ENCODE peak calls at places on chromosomes 2 and 18, in seven cellular contexts. R is fibroblast of mammary gland, W is lower leg skin, Q is brain microvascular endothelial cell, I is right lobe of liver, K is AG09319, D is heart right ventricle. M is an unnamed sample.

GRCh38 chr2:20091305-20091991 is 40.0 kb upstream of the LAPTM4A start:
- DNase-seq in D (peak), W (peak), K (peak), R (peak), I (no peak), Q (peak), M (no peak)

GRCh38 chr2:234476766-234477165 is 20.1 kb downstream of the ARL4C start:
- DNase-seq in R (no peak), K (no peak), I (no peak), Q (no peak), D (no peak), W (no peak), M (no peak)

GRCh38 chr2:119523959-119524694 is at the start of gene SCTR:
- DNase-seq in D (no peak), R (no peak), K (no peak), I (no peak), W (peak), Q (no peak), M (no peak)

GRCh38 chr2:133606616-133607015 is 38.4 kb upstream of the NCKAP5 start:
- DNase-seq in Q (no peak), I (no peak), R (no peak), K (no peak), W (no peak), D (no peak), M (no peak)

GRCh38 chr2:98477036-98477435 is 32.4 kb downstream of the INPP4A start:
- DNase-seq in I (no peak), R (no peak), K (no peak), D (no peak), W (no peak), Q (no peak), M (no peak)

GRCh38 chr2:32832821-32833220 is 113.9 kb upstream of the LTBP1 start:
- DNase-seq in D (no peak), Q (peak), I (no peak), W (no peak), R (peak), K (no peak), M (no peak)

GRCh38 chr2:132692816-132693215 is 22.8 kb upstream of the LYPD1 start:
- DNase-seq in I (no peak), Q (no peak), K (peak), R (no peak), D (no peak), W (no peak), M (no peak)

GRCh38 chr2:239502430-239503221 is 101.8 kb upstream of the HDAC4 start:
- DNase-seq in I (peak), Q (no peak), W (no peak), D (no peak), R (no peak), K (no peak), M (no peak)

GRCh38 chr2:216572582-216573578 is 60.3 kb upstream of the IGFBP2 start:
- DNase-seq in Q (no peak), D (peak), I (peak), K (no peak), W (peak), R (peak), M (no peak)

GRCh38 chr2:150135223-150135883 is 352.1 kb downstream of the RND3 start:
- DNase-seq in D (no peak), K (no peak), R (no peak), Q (no peak), I (peak), W (no peak), M (no peak)

GRCh38 chr18:30920356-30920755 is 122.2 kb downstream of the DSC3 start:
- DNase-seq in K (no peak), D (no peak), I (no peak), W (no peak), R (no peak), Q (no peak), M (no peak)

GRCh38 chr2:67394734-67395133 is 2.4 kb upstream of the ETAA1 start:
- DNase-seq in W (no peak), K (no peak), Q (peak), I (no peak), D (no peak), R (peak), M (no peak)

GRCh38 chr2:16180631-16181030 is 240.3 kb downstream of the MYCN start:
- DNase-seq in W (peak), I (no peak), R (no peak), K (no peak), D (no peak), Q (no peak), M (no peak)

GRCh38 chr2:144459937-144460336 is 60.0 kb downstream of the ZEB2 start:
- DNase-seq in K (no peak), W (no peak), R (peak), I (no peak), Q (peak), D (no peak), M (no peak)

GRCh38 chr18:24403076-24403475 is 5.5 kb upstream of the OSBPL1A start:
- DNase-seq in K (no peak), D (no peak), I (no peak), W (no peak), Q (no peak), R (no peak), M (no peak)

GRCh38 chr2:106296182-106296815 is 102.2 kb upstream of the UXS1 start:
- DNase-seq in W (no peak), I (no peak), D (no peak), K (no peak), R (peak), Q (no peak), M (no peak)

GRCh38 chr2:11073791-11074190 is 81.5 kb upstream of the SLC66A3 start:
- DNase-seq in Q (no peak), R (peak), K (no peak), I (no peak), D (no peak), W (peak), M (no peak)

GRCh38 chr2:220670461-220670979 is 901.6 kb downstream of the EPHA4 start:
- DNase-seq in R (no peak), K (no peak), I (no peak), D (no peak), W (no peak), Q (no peak), M (no peak)

GRCh38 chr2:232897971-232898408 is 27.9 kb downstream of the SNORC start:
- DNase-seq in I (no peak), K (no peak), W (peak), D (no peak), Q (no peak), R (no peak), M (no peak)

GRCh38 chr2:62071760-62072680 is 123.9 kb upstream of the B3GNT2 start:
- DNase-seq in K (no peak), I (no peak), R (no peak), D (no peak), W (no peak), Q (no peak), M (no peak)

GRCh38 chr2:233165895-233166661 is 85.4 kb upstream of the ATG16L1 start:
- DNase-seq in R (peak), I (peak), Q (peak), D (peak), W (peak), K (no peak), M (no peak)

GRCh38 chr18:712401-713134 is at the start of gene ENOSF1:
- DNase-seq in R (peak), W (peak), D (peak), I (peak), Q (peak), K (peak), M (no peak)

GRCh38 chr18:21112543-21113105 is 1.0 kb upstream of the ROCK1 start:
- DNase-seq in K (no peak), R (peak), D (no peak), W (no peak), Q (no peak), I (no peak), M (no peak)

DNA sequence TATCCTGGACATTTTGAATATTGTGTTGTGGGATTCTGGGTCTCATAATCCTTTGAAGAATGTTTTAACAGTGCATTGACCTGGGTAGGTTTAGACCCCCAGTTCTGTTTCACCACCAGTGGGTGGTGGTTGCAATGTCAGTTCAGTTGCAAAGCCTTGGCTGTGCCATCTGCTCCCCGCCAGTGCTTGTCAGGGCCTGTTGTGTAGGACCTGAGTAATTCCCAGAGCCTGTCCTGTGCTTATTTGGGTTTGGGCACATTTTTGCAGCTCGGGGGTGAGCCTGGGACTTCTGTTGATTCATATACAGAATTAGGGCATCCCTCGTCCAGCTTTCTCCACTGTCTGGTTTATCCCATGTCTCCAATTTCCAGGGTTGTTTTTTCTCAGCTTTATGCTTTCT is 24.8 kb downstream of the ATP9B start:
- DNase-seq in R (no peak), D (no peak), W (no peak), I (no peak), K (no peak), Q (no peak), M (no peak)
- TF ChIP-seq CTCF in R (no peak), D (no peak), W (no peak), I (no peak), K (no peak), Q (no peak), M (no peak)

GRCh38 chr2:174072857-174073256 is 107.7 kb upstream of the SP3 start:
- DNase-seq in Q (no peak), W (no peak), R (no peak), I (no peak), K (no peak), D (no peak), M (no peak)

GRCh38 chr2:174076948-174077347 is 111.8 kb upstream of the SP3 start:
- DNase-seq in D (no peak), I (no peak), W (no peak), R (no peak), Q (no peak), K (no peak), M (no peak)

GRCh38 chr2:174074831-174075230 is 109.7 kb upstream of the SP3 start:
- DNase-seq in W (no peak), D (no peak), Q (no peak), K (no peak), R (no peak), I (no peak), M (no peak)

GRCh38 chr2:174078275-174078674 is 113.1 kb upstream of the SP3 start:
- DNase-seq in W (no peak), I (no peak), R (peak), Q (no peak), K (no peak), D (no peak), M (no peak)

DNA sequence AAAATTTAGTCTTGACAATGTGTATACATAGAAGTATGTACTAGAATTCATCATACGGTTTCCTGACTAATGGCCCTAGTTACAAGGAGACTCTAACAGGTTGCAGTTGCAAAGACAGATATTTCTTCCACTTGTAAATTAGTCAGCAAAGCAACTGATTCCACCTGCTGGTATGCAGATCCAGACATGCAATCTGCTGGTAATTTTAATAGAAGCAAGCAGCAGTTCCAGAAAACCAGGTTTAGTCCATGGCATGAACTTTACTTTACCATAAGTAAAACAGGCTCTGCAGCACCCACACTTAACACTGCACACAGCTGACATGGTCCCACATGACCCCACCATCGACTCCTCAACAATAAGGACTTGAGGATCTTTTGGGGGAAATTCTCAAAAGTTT is 110.9 kb upstream of the SP3 start:
- DNase-seq in K (no peak), D (no peak), W (no peak), R (no peak), Q (no peak), I (no peak), M (no peak)
- TF ChIP-seq CTCF in K (no peak), D (no peak), W (no peak), R (no peak), Q (no peak), I (no peak), M (no peak)

DNA sequence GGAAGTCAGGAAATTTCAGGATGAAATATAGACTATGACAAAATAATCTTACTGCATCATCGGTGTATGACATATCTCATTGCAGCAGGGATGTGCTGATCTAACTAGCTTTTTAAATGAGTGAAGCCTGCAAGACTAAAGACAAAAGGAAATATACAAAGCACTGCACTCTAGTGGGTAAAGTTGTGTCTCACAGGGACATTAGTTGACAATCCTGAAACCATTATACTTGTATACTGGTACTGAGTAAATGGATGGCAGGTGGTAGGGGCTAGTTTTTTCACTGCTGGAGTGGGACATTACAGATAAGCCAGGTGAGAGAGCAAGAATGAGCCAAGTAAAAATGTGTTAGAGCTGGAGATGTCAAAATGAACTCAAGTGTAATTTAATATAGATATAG is 317.5 kb upstream of the RAB6C start:
- DNase-seq in W (no peak), D (no peak), Q (no peak), I (no peak), R (no peak), K (no peak), M (no peak)
- TF ChIP-seq CTCF in W (no peak), D (no peak), Q (no peak), I (no peak), R (no peak), K (no peak), M (no peak)

GRCh38 chr2:229195346-229195947 is 75.6 kb downstream of the PID1 start:
- DNase-seq in K (no peak), D (no peak), R (no peak), Q (no peak), W (no peak), I (no peak), M (no peak)

GRCh38 chr2:229202646-229203045 is 68.4 kb downstream of the PID1 start:
- DNase-seq in K (no peak), R (peak), D (no peak), Q (no peak), I (no peak), W (no peak), M (no peak)

GRCh38 chr2:229201522-229201921 is 69.6 kb downstream of the PID1 start:
- DNase-seq in Q (no peak), K (no peak), W (no peak), R (no peak), D (no peak), I (no peak), M (no peak)

GRCh38 chr2:229196448-229196847 is 74.6 kb downstream of the PID1 start:
- DNase-seq in I (no peak), K (no peak), Q (no peak), D (no peak), R (no peak), W (no peak), M (no peak)

GRCh38 chr2:229199267-229199666 is 71.8 kb downstream of the PID1 start:
- DNase-seq in R (no peak), W (no peak), K (no peak), D (no peak), Q (no peak), I (no peak), M (no peak)
- TF ChIP-seq CTCF in R (no peak), W (no peak), K (no peak), D (no peak), Q (no peak), I (no peak), M (no peak)

GRCh38 chr2:73163522-73164367 is 38.6 kb upstream of the NOTO start:
- DNase-seq in I (no peak), D (peak), K (peak), Q (peak), W (peak), R (peak), M (no peak)
- TF ChIP-seq CTCF in I (peak), D (peak), K (peak), Q (peak), W (no peak), R (peak), M (peak)

GRCh38 chr2:218010116-218010837 is 7.5 kb upstream of the TNS1 start:
- DNase-seq in R (peak), D (peak), I (no peak), Q (no peak), K (no peak), W (no peak), M (no peak)
- TF ChIP-seq CTCF in R (peak), D (peak), I (peak), Q (peak), K (peak), W (no peak), M (peak)

GRCh38 chr2:226995625-226996041 is 159.8 kb downstream of the RHBDD1 start:
- DNase-seq in R (peak), Q (peak), I (peak), D (peak), K (no peak), W (peak), M (no peak)

GRCh38 chr2:226991663-226992062 is 155.8 kb downstream of the RHBDD1 start:
- DNase-seq in W (no peak), I (no peak), K (no peak), D (no peak), Q (no peak), R (no peak), M (no peak)

GRCh38 chr2:226993171-226993570 is 157.3 kb downstream of the RHBDD1 start:
- DNase-seq in I (no peak), R (no peak), Q (no peak), W (no peak), K (no peak), D (no peak), M (no peak)

GRCh38 chr2:226999676-227000075 is 163.8 kb downstream of the RHBDD1 start:
- DNase-seq in K (no peak), I (no peak), D (no peak), R (no peak), Q (no peak), W (peak), M (no peak)

DNA sequence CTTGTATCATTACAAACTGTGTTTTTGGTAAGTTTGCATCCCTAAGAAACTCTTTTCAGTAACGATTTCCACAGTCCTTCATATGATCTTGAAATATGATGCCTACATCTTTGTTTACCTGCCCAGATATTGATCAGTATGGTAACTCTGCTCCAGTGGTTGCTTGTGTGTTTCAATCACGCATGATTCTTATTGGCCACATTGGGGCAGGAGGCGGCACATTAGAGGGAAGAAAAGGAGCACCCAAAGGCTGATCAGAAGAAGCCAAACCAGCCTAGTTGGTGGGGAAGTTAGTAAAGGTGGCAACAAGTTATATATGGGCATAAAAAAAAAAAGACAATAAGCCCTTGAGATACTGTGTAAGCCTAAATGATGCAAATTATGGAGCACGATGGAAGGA is 158.9 kb downstream of the RHBDD1 start:
- DNase-seq in K (no peak), I (no peak), Q (no peak), W (peak), R (no peak), D (no peak), M (no peak)
- TF ChIP-seq CTCF in K (no peak), I (no peak), Q (peak), W (no peak), R (no peak), D (no peak), M (peak)

DNA sequence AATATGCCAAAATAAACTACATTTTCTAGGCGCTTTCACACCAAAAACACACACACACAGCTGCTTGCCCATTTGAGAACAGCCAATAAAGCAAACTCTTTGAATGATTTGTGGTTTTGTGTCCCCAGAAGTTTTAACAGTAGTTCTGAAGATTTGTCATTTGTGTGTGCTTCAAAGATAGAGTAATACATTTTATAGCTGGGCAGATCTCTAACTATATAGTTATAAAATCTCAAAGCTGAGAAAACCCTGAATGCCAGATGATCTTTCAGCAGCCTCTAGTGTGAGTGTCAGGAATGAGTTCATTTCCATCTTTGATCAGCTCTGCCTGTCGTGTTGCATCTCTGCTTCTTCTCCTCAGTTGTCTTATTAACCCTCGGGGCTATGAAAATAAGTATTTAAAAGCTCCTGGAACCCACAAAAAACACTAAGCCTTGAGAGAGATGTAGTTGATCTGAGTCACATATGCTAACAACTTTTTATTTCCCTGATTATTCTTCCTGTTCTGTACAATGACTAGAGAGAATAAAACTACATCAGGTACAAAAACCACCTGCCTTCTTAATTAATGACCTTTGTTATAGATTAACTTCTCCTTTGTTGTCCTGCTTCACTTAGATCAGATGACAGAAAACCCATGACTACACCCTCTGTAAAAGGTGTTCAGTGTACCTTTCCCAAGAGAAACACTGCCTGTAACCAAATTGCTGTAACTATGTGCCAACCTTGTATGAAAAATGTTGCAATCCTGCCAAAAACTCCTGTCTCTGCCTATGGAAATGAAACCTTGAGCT is 30.0 kb upstream of the SLC3A1 start:
- DNase-seq in W (no peak), I (no peak), K (no peak), D (no peak), R (no peak), Q (no peak), M (no peak)
- TF ChIP-seq CTCF in W (no peak), I (no peak), K (no peak), D (no peak), R (no peak), Q (no peak), M (no peak)

GRCh38 chr2:229712125-229712524 is 2.2 kb downstream of the DNER start:
- DNase-seq in W (no peak), I (no peak), Q (no peak), R (peak), K (no peak), D (no peak), M (no peak)
- TF ChIP-seq CTCF in W (no peak), I (no peak), Q (no peak), R (peak), K (peak), D (no peak), M (peak)